ENCODE peak calls at places on chromosomes 11 and 22, in four cellular contexts. F is tibial nerve, R is cardiac muscle cell, K is mammary epithelial cell. D is an unnamed sample.

GRCh38 chr11:110345756-110346155 is 49.3 kb upstream of the RDX start:
- DNase-seq in F (no peak), R (no peak), K (peak; percentile 44), D (peak; percentile 82)

GRCh38 chr11:117328414-117329010 is 858 bp downstream of the CEP164 start:
- DNase-seq in F (no peak), R (peak; percentile 74), K (no peak), D (peak; percentile 60)

GRCh38 chr22:25282671-25283561 is 63.5 kb downstream of the CRYBB2 start:
- DNase-seq in F (no peak), R (peak; percentile 29), K (no peak), D (no peak)

GRCh38 chr11:109789911-109790310 is 303.3 kb upstream of the ZC3H12C start:
- DNase-seq in F (no peak), R (no peak), K (no peak), D (no peak)

GRCh38 chr11:50298182-50298988 is 265.7 kb downstream of the OR4C45 start:
- DNase-seq in F (no peak), R (no peak), K (no peak), D (no peak)

GRCh38 chr11:128776434-128777284 is 82.8 kb downstream of the FLI1 start:
- DNase-seq in F (no peak), R (peak; percentile 64), K (no peak), D (peak; percentile 34)

GRCh38 chr11:47028530-47029093 is 92.1 kb downstream of the CSTPP1 start:
- DNase-seq in F (no peak), R (no peak), K (no peak), D (no peak)

GRCh38 chr22:45053571-45053970 is 43.8 kb upstream of the PHF21B start:
- DNase-seq in F (no peak), R (no peak), K (no peak), D (no peak)

GRCh38 chr11:27420722-27421572 is 51.6 kb downstream of the LGR4 start:
- DNase-seq in F (no peak), R (no peak), K (no peak), D (peak; percentile 71)

GRCh38 chr11:34564406-34564805 is 50.8 kb upstream of the ELF5 start:
- DNase-seq in F (no peak), R (no peak), K (peak; percentile 55), D (peak; percentile 75)

GRCh38 chr11:34566736-34567135 is 53.1 kb upstream of the ELF5 start:
- DNase-seq in F (no peak), R (no peak), K (no peak), D (no peak)

GRCh38 chr11:34564807-34565241 is 51.2 kb upstream of the ELF5 start:
- DNase-seq in F (no peak), R (no peak), K (no peak), D (peak; percentile 4)

GRCh38 chr11:34566209-34566551 is 52.6 kb upstream of the ELF5 start:
- DNase-seq in F (no peak), R (no peak), K (no peak), D (no peak)

DNA sequence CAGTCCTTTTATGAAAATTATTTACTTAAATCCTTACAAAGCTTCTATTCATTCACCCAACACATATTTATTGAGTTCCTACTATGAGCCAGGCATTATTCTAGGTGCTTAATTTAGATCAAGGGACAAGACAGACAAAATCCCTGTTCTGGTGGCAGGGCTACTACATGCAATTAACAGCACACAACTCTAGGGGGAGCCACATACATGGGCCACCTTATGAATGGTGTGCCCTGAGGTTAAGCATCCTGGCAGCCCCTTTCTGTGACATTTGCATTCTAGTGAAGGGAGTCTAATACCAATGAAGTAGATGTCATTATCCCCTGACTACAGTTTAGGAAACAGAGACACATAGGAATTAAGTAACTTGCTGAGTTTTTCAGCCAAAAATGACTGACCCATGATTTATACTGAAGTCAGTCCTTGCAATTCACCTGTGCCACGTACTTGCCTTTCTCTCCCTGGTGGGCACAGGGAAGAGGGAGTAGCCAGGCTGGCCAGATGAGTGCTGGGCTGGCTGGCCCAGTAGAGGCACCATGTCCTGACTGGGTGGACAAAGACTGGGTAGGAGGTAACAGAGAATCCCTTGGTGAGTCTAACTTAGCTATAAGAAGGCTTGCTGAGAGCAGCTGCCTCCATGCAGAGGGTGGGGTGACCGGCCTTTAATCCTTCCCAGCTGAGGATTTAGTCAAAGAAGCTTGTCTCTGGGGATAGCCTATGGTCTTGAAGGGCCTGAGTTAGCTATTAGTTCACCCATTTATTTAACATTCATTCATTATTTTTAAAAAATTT is 52.0 kb upstream of the ELF5 start:
- DNase-seq in F (no peak), R (no peak), K (no peak), D (peak; percentile 16)
- H3K4me3 ChIP-seq in F (no peak overlapping the region), R (no peak overlapping the region), K (no peak overlapping the region), D (no peak overlapping the region)

DNA sequence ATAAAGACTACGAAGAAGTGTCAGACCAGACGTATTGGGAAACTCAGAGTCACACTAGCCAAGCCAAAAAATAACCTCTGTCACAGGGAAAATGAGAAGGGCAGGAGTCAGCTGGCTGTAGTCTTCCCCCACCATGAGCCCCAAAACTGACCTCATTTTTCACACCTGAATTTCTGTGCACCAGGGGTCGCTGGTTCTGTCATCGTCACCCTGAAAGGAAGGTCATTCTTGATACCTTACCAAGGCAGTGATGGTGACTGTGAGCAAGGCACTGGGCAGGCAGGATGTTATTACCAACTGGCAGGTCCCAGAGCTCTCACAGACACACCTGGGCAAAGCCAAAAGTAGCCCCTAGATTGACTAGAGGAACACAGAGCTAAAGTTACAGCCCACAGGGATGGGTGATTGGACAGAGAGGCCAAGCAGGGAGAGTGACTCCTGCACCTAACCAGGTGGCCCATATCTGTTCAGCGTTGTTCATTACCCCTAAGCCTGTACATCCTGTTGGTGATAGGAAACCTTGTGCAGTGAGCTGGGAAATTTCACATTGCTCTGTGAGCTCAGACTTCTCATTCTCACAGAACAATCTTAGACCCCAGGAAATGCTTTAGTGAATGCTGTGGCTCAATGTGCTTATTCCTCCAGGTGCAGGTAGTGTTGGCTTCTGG is 32.3 kb upstream of the OR56A1 start:
- DNase-seq in F (no peak), R (no peak), K (no peak), D (no peak)
- TF ChIP-seq CTCF in F (no peak), R (no peak), K (no peak), D (peak; percentile 1)

GRCh38 chr11:108221981-108222685 is at the start of gene NPAT:
- DNase-seq in F (no peak), R (no peak), K (no peak), D (no peak)
- H3K4me3 ChIP-seq in F (peak within 1 kb of the TSS; percentile 80), R (peak within 1 kb of the TSS; percentile 72), K (peak within 1 kb of the TSS; percentile 88), D (peak within 1 kb of the TSS; percentile 99)

DNA sequence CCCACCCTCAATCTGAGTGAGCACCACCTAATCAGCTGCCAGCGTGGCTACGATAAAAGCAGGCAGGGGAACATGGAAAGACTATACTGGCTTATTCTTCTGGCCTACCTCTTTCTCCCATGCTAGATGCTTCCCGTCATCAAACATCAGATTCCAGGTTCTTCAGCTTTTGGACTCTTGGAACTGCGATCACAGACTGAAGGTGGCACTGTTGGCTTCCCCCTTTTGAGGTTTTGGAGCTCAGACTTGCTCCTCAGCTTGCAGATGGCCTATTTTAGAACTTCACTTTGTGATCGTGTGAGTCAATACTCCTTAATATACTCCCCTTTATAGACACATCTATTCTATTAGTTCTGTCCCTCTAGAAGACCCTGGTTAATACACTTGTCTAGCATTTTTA is 543.7 kb upstream of the RAG2 start:
- DNase-seq in F (no peak), R (peak; percentile 7), K (peak; percentile 4), D (peak; percentile 3)
- TF ChIP-seq CTCF in F (no peak), R (no peak), K (peak; percentile 7), D (no peak)